ENCODE peak calls at places on chromosomes 3 and 15, in seven cellular contexts. N is KG1; W is activated T-helper 1 cell treated with anti-CD3 and anti-CD28 coated beads, Interleukin-12 subunit alpha, Interleukin-12 subunit beta, Interleukin-2, Interleukin-4 antibody, amounts not matched to agents 30 ng/mL and 10 ng/mL and 1 ng/mL, durations not matched to agents 14 hours and 24 hours and 36 hours; C is NCI-H2029 treated with DMSO at 0.1 percent for 48 hours; E is non-pigmented ciliary epithelial cell; J is NCI-H510A treated with DMSO at 0.1 percent for 48 hours; P is choroid plexus epithelial cell. L is an unnamed sample.

GRCh38 chr3:122948398-122948797 is 79.2 kb downstream of the SEMA5B start:
- DNase-seq in W (no peak), E (no peak), C (no peak), N (no peak), J (no peak), P (no peak), L (no peak)

GRCh38 chr3:171878441-171879225 is 35.5 kb downstream of the TMEM212 start:
- DNase-seq in C (no peak), E (no peak), W (no peak), J (peak), N (no peak), P (peak), L (peak)

GRCh38 chr3:141431411-141432378 is 55.1 kb upstream of the RASA2 start:
- DNase-seq in E (no peak), J (no peak), N (no peak), W (no peak), C (peak), P (no peak), L (no peak)

GRCh38 chr3:47630810-47631209 is 52.1 kb upstream of the CSPG5 start:
- DNase-seq in N (no peak), C (no peak), W (no peak), J (no peak), E (no peak), P (no peak), L (no peak)

GRCh38 chr3:158109295-158109803 is 540 bp upstream of the RSRC1 start:
- DNase-seq in W (no peak), C (peak), J (peak), P (no peak), E (no peak), N (no peak), L (no peak)

GRCh38 chr15:66835558-66835878 is 133.5 kb downstream of the SMAD6 start:
- DNase-seq in E (no peak), N (no peak), P (no peak), W (no peak), C (no peak), J (no peak), L (peak)

GRCh38 chr3:127535901-127536817 is 54.4 kb downstream of the TPRA1 start:
- DNase-seq in P (no peak), E (no peak), N (no peak), W (no peak), J (peak), C (no peak), L (no peak)

GRCh38 chr3:56355570-56356185 is 112.6 kb downstream of the ERC2 start:
- DNase-seq in P (no peak), C (no peak), E (peak), J (no peak), W (no peak), N (no peak), L (peak)

GRCh38 chr15:94968133-94968532 is 736.8 kb downstream of the MCTP2 start:
- DNase-seq in E (no peak), P (peak), W (no peak), J (no peak), C (no peak), N (no peak), L (no peak)

GRCh38 chr15:69149803-69150202 is 10.6 kb upstream of the GLCE start:
- DNase-seq in N (no peak), C (no peak), P (no peak), J (no peak), W (no peak), E (no peak), L (no peak)

GRCh38 chr15:69475769-69476358 is 23.2 kb downstream of the RPLP1 start:
- DNase-seq in E (peak), N (peak), W (peak), J (peak), P (peak), C (no peak), L (peak)

GRCh38 chr15:99566157-99566900 is 545 bp downstream of the MEF2A start:
- DNase-seq in N (no peak), J (no peak), C (no peak), E (no peak), P (no peak), W (peak), L (peak)

GRCh38 chr15:100690032-100690785 is 87.8 kb downstream of the ASB7 start:
- DNase-seq in E (no peak), C (no peak), P (no peak), N (no peak), J (no peak), W (no peak), L (no peak)

GRCh38 chr3:61093364-61093763 is 157.9 kb downstream of the FHIT start:
- DNase-seq in C (no peak), J (no peak), W (no peak), P (no peak), N (no peak), E (no peak), L (no peak)

L was measured in astrocyte of the hippocampus.